ENCODE peak calls at places on chromosomes 12 and 14, in ten cellular contexts. W, O, D, N, J, M, E, T, F and P are unnamed samples.

GRCh38 chr12:58906917-58907316 is 13.4 kb downstream of the LRIG3 start:
- DNase-seq in W (no peak), O (no peak), D (no peak), N (no peak), J (no peak), M (no peak), E (no peak), T (no peak), F (no peak), P (no peak)

GRCh38 chr12:48023386-48023785 is 19.1 kb upstream of the COL2A1 start:
- DNase-seq in W (no peak), O (no peak), D (no peak), N (no peak), J (no peak), M (no peak), E (peak; percentile 74), T (peak; percentile 51), F (no peak), P (no peak)

GRCh38 chr12:104063712-104064030 is 660 bp upstream of the HCFC2 start:
- DNase-seq in W (no peak), O (no peak), D (no peak), N (no peak), J (no peak), M (no peak), E (no peak), T (no peak), F (peak; percentile 64), P (no peak)

GRCh38 chr14:20782280-20782890 is 1.3 kb downstream of the RNASE6 start:
- DNase-seq in W (peak; percentile 75), O (no peak), D (no peak), N (no peak), J (peak; percentile 41), M (no peak), E (no peak), T (no peak), F (no peak), P (no peak)

GRCh38 chr14:99133563-99134332 is 138.2 kb downstream of the BCL11B start:
- DNase-seq in W (peak; percentile 43), O (no peak), D (peak; percentile 36), N (no peak), J (no peak), M (no peak), E (peak; percentile 13), T (no peak), F (no peak), P (no peak)

GRCh38 chr12:110657747-110658146 is 31.2 kb downstream of the HVCN1 start:
- DNase-seq in W (no peak), O (peak; percentile 25), D (no peak), N (no peak), J (no peak), M (no peak), E (no peak), T (no peak), F (no peak), P (no peak)

GRCh38 chr12:27973487-27973890 is 956 bp upstream of the PTHLH start:
- DNase-seq in W (no peak), O (no peak), D (no peak), N (no peak), J (no peak), M (no peak), E (no peak), T (no peak), F (no peak), P (no peak)

GRCh38 chr12:65725376-65725775 is 98.9 kb upstream of the HMGA2 start:
- DNase-seq in W (no peak), O (no peak), D (no peak), N (no peak), J (no peak), M (peak; percentile 67), E (no peak), T (no peak), F (no peak), P (no peak)

GRCh38 chr14:64611358-64612020 is 61.7 kb downstream of the PPP1R36 start:
- DNase-seq in W (no peak), O (no peak), D (no peak), N (no peak), J (no peak), M (no peak), E (no peak), T (no peak), F (no peak), P (no peak)

GRCh38 chr14:92490239-92490959 is 23.2 kb upstream of the RIN3 start:
- DNase-seq in W (no peak), O (no peak), D (no peak), N (no peak), J (no peak), M (no peak), E (no peak), T (no peak), F (no peak), P (no peak)

GRCh38 chr12:50458606-50459005 is 46.2 kb upstream of the DIP2B start:
- DNase-seq in W (no peak), O (no peak), D (no peak), N (no peak), J (no peak), M (peak; percentile 70), E (no peak), T (no peak), F (no peak), P (no peak)

GRCh38 chr14:69654109-69654508 is 42.7 kb downstream of the SUSD6 start:
- DNase-seq in W (no peak), O (no peak), D (no peak), N (no peak), J (no peak), M (no peak), E (no peak), T (no peak), F (no peak), P (no peak)

GRCh38 chr14:77862154-77862783 is 62.4 kb downstream of the ADCK1 start:
- DNase-seq in W (peak; percentile 74), O (peak; percentile 46), D (peak; percentile 88), N (peak; percentile 62), J (peak; percentile 67), M (peak; percentile 44), E (peak; percentile 83), T (peak; percentile 78), F (peak; percentile 36), P (peak; percentile 28)

GRCh38 chr12:12056951-12057350 is 13.8 kb upstream of the BCL2L14 start:
- DNase-seq in W (no peak), O (no peak), D (no peak), N (no peak), J (no peak), M (no peak), E (no peak), T (no peak), F (no peak), P (no peak)

DNA sequence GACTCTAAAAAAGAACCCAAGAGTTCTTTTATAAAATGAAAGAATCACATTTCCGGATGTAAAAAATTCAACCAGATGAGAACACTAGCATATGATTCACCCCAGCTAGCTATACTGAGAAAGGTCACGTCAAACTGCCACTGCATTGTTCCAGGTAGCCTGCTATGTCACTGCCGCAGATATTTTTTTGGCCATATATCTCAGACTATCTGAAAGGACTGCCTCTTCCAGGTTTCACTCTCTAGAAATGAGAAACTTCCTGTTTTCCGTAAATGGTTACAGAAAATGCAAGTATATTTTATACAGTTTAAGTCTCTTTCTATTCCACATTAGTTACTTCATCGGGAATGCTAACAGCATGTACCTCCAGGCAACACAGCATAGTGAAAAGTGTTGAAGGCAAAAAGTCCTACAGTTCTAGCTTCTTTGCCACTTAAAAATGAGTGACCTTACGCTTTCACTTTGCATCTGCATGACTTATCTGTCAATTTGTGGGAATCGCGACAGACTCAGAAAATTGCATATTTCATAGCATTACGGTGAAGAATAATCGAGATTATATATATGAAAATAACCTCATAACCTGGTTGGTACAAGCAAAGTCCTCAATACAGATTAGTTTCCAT is 105.2 kb downstream of the MED13L start:
- DNase-seq in W (no peak), O (no peak), D (no peak), N (no peak), J (no peak), M (no peak), E (no peak), T (no peak), F (peak; percentile 52), P (no peak)
- H3K4me1 ChIP-seq in W (no peaks in the 10 kb centered on the region), O (no peaks in the 10 kb centered on the region), D (peaks cover 33% of the 10 kb centered on the region), N (peaks cover 5% of the 10 kb centered on the region), J (peaks cover 19% of the 10 kb centered on the region), M (no peaks in the 10 kb centered on the region), E (peaks cover 77% of the 10 kb centered on the region), T (peaks cover 40% of the 10 kb centered on the region), F (peaks cover 8% of the 10 kb centered on the region), P (peaks cover 6% of the 10 kb centered on the region)

GRCh38 chr14:33791971-33792370 is 158.9 kb downstream of the EGLN3 start:
- DNase-seq in W (no peak), O (no peak), D (no peak), N (no peak), J (no peak), M (no peak), E (no peak), T (no peak), F (no peak), P (no peak)
- H3K36me3 ChIP-seq in W (no peaks in the 10 kb centered on the region), O (no peaks in the 10 kb centered on the region), D (no peaks in the 10 kb centered on the region), N (no peaks in the 10 kb centered on the region), J (no peaks in the 10 kb centered on the region), M (no peaks in the 10 kb centered on the region), E (no peaks in the 10 kb centered on the region), T (no peaks in the 10 kb centered on the region), F (no peaks in the 10 kb centered on the region), P (no peaks in the 10 kb centered on the region)

GRCh38 chr14:60094306-60094897 is 2.7 kb downstream of the PCNX4 start:
- DNase-seq in W (peak; percentile 43), O (peak; percentile 90), D (no peak), N (no peak), J (no peak), M (peak; percentile 87), E (no peak), T (peak; percentile 25), F (no peak), P (no peak)

GRCh38 chr14:60091550-60092511 is at the start of gene PCNX4:
- DNase-seq in W (peak; percentile 95), O (peak; percentile 94), D (peak; percentile 99), N (peak; percentile 91), J (peak; percentile 100), M (peak; percentile 99), E (peak; percentile 97), T (peak; percentile 98), F (peak; percentile 91), P (peak; percentile 97)

GRCh38 chr14:60093088-60093487 is 1.4 kb downstream of the PCNX4 start:
- DNase-seq in W (no peak), O (no peak), D (no peak), N (no peak), J (no peak), M (no peak), E (no peak), T (no peak), F (no peak), P (no peak)

GRCh38 chr14:60092516-60092915 is 793 bp downstream of the PCNX4 start:
- DNase-seq in W (peak; percentile 38), O (peak; percentile 39), D (peak; percentile 59), N (no peak), J (peak; percentile 45), M (peak; percentile 57), E (no peak), T (peak; percentile 49), F (peak; percentile 9), P (peak; percentile 33)

GRCh38 chr14:60093606-60094005 is 1.9 kb downstream of the PCNX4 start:
- DNase-seq in W (no peak), O (no peak), D (no peak), N (no peak), J (no peak), M (peak; percentile 18), E (no peak), T (no peak), F (no peak), P (no peak)
- H3K4me3 ChIP-seq in W (peak overlapping the region; percentile 82), O (peak overlapping the region; percentile 95), D (no peak overlapping the region), N (no peak overlapping the region), J (peak overlapping the region; percentile 68), M (peak overlapping the region; percentile 72), E (peak overlapping the region; percentile 61), T (peak overlapping the region; percentile 80), F (peak overlapping the region; percentile 81), P (peak overlapping the region; percentile 70)

GRCh38 chr12:53993397-53994267 is 6.3 kb upstream of the HOXC9 start:
- DNase-seq in W (no peak), O (no peak), D (no peak), N (no peak), J (no peak), M (no peak), E (no peak), T (no peak), F (no peak), P (no peak)
- H3K4me1 ChIP-seq in W (peaks cover 29% of the 10 kb centered on the region), O (peaks cover 37% of the 10 kb centered on the region), D (peaks cover 6% of the 10 kb centered on the region), N (peaks cover 39% of the 10 kb centered on the region), J (peaks cover 85% of the 10 kb centered on the region), M (no peaks in the 10 kb centered on the region), E (peaks cover 44% of the 10 kb centered on the region), T (no peaks in the 10 kb centered on the region), F (peaks cover 19% of the 10 kb centered on the region), P (peaks cover 18% of the 10 kb centered on the region)